ENCODE peak calls at places on chromosome 18, in seven cellular contexts. Y, P, H, A, T, J and Q are unnamed samples.

GRCh38 chr18:48605408-48605845 is 66.6 kb downstream of the CTIF start:
- DNase-seq in H (peak), A (no peak), J (peak), Y (no peak), P (no peak), T (no peak), Q (no peak)

GRCh38 chr18:12879840-12880531 is 4.1 kb downstream of the PTPN2 start:
- DNase-seq in T (no peak), H (no peak), P (no peak), J (peak), Y (no peak), A (no peak), Q (no peak)

GRCh38 chr18:68147728-68148127 is 567.2 kb downstream of the TMX3 start:
- DNase-seq in J (no peak), P (no peak), Y (no peak), H (no peak), A (no peak), T (no peak), Q (no peak)

GRCh38 chr18:9025104-9025838 is 77.2 kb upstream of the NDUFV2 start:
- DNase-seq in P (peak), J (no peak), Y (no peak), H (no peak), A (peak), T (no peak), Q (peak)

GRCh38 chr18:37266290-37266689 is 299.3 kb downstream of the CELF4 start:
- DNase-seq in J (no peak), P (no peak), H (peak), Y (no peak), T (peak), A (no peak), Q (no peak)

GRCh38 chr18:62776066-62776570 is 60.8 kb downstream of the PHLPP1 start:
- DNase-seq in P (no peak), H (no peak), J (no peak), A (no peak), T (no peak), Y (no peak), Q (no peak)

GRCh38 chr18:21826641-21827302 is 86.2 kb downstream of the MIB1 start:
- DNase-seq in H (no peak), T (no peak), A (no peak), Y (no peak), J (no peak), P (no peak), Q (no peak)

GRCh38 chr18:24488824-24489493 is 28.5 kb downstream of the HRH4 start:
- DNase-seq in J (peak), H (peak), Y (no peak), T (peak), A (peak), P (peak), Q (no peak)

GRCh38 chr18:7921938-7922587 is 354.9 kb downstream of the PTPRM start:
- DNase-seq in H (no peak), J (no peak), A (no peak), Y (no peak), P (peak), T (no peak), Q (peak)

GRCh38 chr18:51941999-51942398 is 398.0 kb upstream of the DCC start:
- DNase-seq in T (no peak), Y (no peak), P (no peak), H (no peak), J (no peak), A (no peak), Q (no peak)

GRCh38 chr18:78487649-78488048 is 492.0 kb upstream of the SALL3 start:
- DNase-seq in Y (no peak), A (no peak), J (no peak), H (no peak), P (no peak), T (no peak), Q (no peak)

GRCh38 chr18:58998421-58999203 is 133.9 kb downstream of the ZNF532 start:
- DNase-seq in P (peak), A (no peak), H (no peak), J (no peak), Y (no peak), T (no peak), Q (peak)

GRCh38 chr18:23573948-23574431 is 12.3 kb downstream of the NPC1 start:
- DNase-seq in Y (no peak), H (no peak), T (no peak), A (peak), P (peak), J (no peak), Q (peak)

GRCh38 chr18:24559474-24560018 is 99.1 kb downstream of the HRH4 start:
- DNase-seq in H (no peak), T (no peak), J (no peak), Y (no peak), P (no peak), A (no peak), Q (no peak)

GRCh38 chr18:13527256-13527655 is 199.1 kb downstream of the FAM210A start:
- DNase-seq in Y (no peak), J (no peak), A (no peak), T (no peak), H (no peak), P (no peak), Q (no peak)

GRCh38 chr18:70046207-70046606 is 98.5 kb upstream of the CD226 start:
- DNase-seq in Y (no peak), H (no peak), A (no peak), T (no peak), P (peak), J (no peak), Q (peak)

GRCh38 chr18:23487738-23488625 is 15.3 kb upstream of the RMC1 start:
- DNase-seq in T (no peak), Y (peak), A (no peak), H (no peak), J (peak), P (no peak), Q (peak)

GRCh38 chr18:68991281-68991680 is 193.4 kb downstream of the CCDC102B start:
- DNase-seq in H (no peak), T (no peak), A (no peak), P (peak), J (no peak), Y (no peak), Q (no peak)

GRCh38 chr18:41870191-41870590 is 84.8 kb upstream of the PIK3C3 start:
- DNase-seq in A (no peak), T (no peak), H (no peak), J (no peak), Y (no peak), P (no peak), Q (no peak)

GRCh38 chr18:49510393-49511115 is 23.5 kb upstream of the C18orf32 start:
- DNase-seq in H (peak), A (peak), P (peak), Y (peak), J (no peak), T (peak), Q (peak)

GRCh38 chr18:47528343-47528742 is 276.9 kb upstream of the SKOR2 start:
- DNase-seq in T (no peak), Y (no peak), J (peak), P (no peak), A (no peak), H (no peak), Q (no peak)

GRCh38 chr18:79928563-79928960 is 22.9 kb downstream of the SLC66A2 start:
- DNase-seq in Y (peak), A (no peak), J (no peak), P (no peak), H (no peak), T (no peak), Q (no peak)